ENCODE peak calls at places on chromosomes 3 and 15, in seven cellular contexts. D is neural crest cell, N is uterus, T is activated B cell treated with CpG ODN at 0.5 μM for 24 hours, G is PC-3, R is AG04450, V is DND-41. Q is an unnamed sample.

GRCh38 chr3:175186511-175186910 is 327.4 kb downstream of the NAALADL2 start:
- DNase-seq in D (no peak), N (no peak), T (no peak), G (peak), R (no peak), V (no peak), Q (no peak)

GRCh38 chr3:187210555-187211327 is 13.5 kb downstream of the RTP1 start:
- DNase-seq in D (no peak), N (no peak), T (no peak), G (no peak), R (no peak), V (no peak), Q (no peak)

GRCh38 chr3:172181936-172182708 is 142.7 kb downstream of the FNDC3B start:
- DNase-seq in D (no peak), N (no peak), T (no peak), G (peak), R (no peak), V (no peak), Q (no peak)

GRCh38 chr15:44584162-44584749 is 47.3 kb downstream of the EIF3J start:
- DNase-seq in D (no peak), N (no peak), T (peak), G (peak), R (no peak), V (peak), Q (peak)

GRCh38 chr15:57861805-57862586 is 155.5 kb downstream of the POLR2M start:
- DNase-seq in D (no peak), N (no peak), T (no peak), G (peak), R (peak), V (no peak), Q (peak)

GRCh38 chr3:37295925-37296324 is 121.5 kb upstream of the LRRFIP2 start:
- DNase-seq in D (no peak), N (no peak), T (no peak), G (no peak), R (no peak), V (no peak), Q (peak)

GRCh38 chr3:124813541-124813940 is 73.6 kb downstream of the ITGB5 start:
- DNase-seq in D (no peak), N (no peak), T (no peak), G (no peak), R (no peak), V (no peak), Q (no peak)

GRCh38 chr3:29759443-29760033 is 478.7 kb downstream of the RBMS3 start:
- DNase-seq in D (no peak), N (no peak), T (no peak), G (peak), R (no peak), V (no peak), Q (peak)

GRCh38 chr15:85622432-85622831 is 172.3 kb downstream of the KLHL25 start:
- DNase-seq in D (no peak), N (no peak), T (no peak), G (no peak), R (peak), V (no peak), Q (no peak)

GRCh38 chr3:172148269-172148668 is 108.9 kb downstream of the FNDC3B start:
- DNase-seq in D (no peak), N (no peak), T (no peak), G (peak), R (no peak), V (no peak), Q (no peak)

GRCh38 chr15:22973286-22973685 is 6.9 kb downstream of the CYFIP1 start:
- DNase-seq in D (no peak), N (no peak), T (no peak), G (no peak), R (no peak), V (no peak), Q (no peak)

GRCh38 chr3:177610677-177611654 is 413.7 kb upstream of the TBL1XR1 start:
- DNase-seq in D (no peak), N (no peak), T (no peak), G (peak), R (no peak), V (peak), Q (peak)

GRCh38 chr3:27310693-27311092 is 58.5 kb downstream of the NEK10 start:
- DNase-seq in D (no peak), N (no peak), T (no peak), G (no peak), R (no peak), V (peak), Q (no peak)

GRCh38 chr15:98948456-98948855 is 59.1 kb downstream of the PGPEP1L start:
- DNase-seq in D (no peak), N (no peak), T (no peak), G (no peak), R (no peak), V (no peak), Q (no peak)

GRCh38 chr15:90266061-90266431 is 574 bp downstream of the NGRN start:
- DNase-seq in D (peak), N (peak), T (no peak), G (peak), R (no peak), V (peak), Q (peak)

GRCh38 chr15:94324835-94325767 is 93.7 kb downstream of the MCTP2 start:
- DNase-seq in D (no peak), N (no peak), T (no peak), G (no peak), R (no peak), V (no peak), Q (no peak)

GRCh38 chr3:3113042-3113709 is 3.0 kb upstream of the IL5RA start:
- DNase-seq in D (no peak), N (no peak), T (no peak), G (no peak), R (no peak), V (no peak), Q (no peak)

GRCh38 chr3:69871868-69872267 is 127.7 kb upstream of the SAMMSON start:
- DNase-seq in D (no peak), N (no peak), T (no peak), G (no peak), R (no peak), V (no peak), Q (no peak)

GRCh38 chr3:85574306-85574705 is 615.5 kb downstream of the CADM2 start:
- DNase-seq in D (no peak), N (no peak), T (no peak), G (peak), R (no peak), V (no peak), Q (no peak)

GRCh38 chr3:128498901-128499530 is 6.0 kb upstream of the GATA2 start:
- DNase-seq in D (no peak), N (no peak), T (no peak), G (no peak), R (no peak), V (no peak), Q (no peak)

GRCh38 chr3:172217877-172218276 is 178.5 kb downstream of the FNDC3B start:
- DNase-seq in D (no peak), N (no peak), T (no peak), G (peak), R (no peak), V (no peak), Q (peak)

GRCh38 chr15:79922512-79923067 is 25.8 kb upstream of the MTHFS start:
- DNase-seq in D (no peak), N (no peak), T (no peak), G (no peak), R (no peak), V (no peak), Q (no peak)

GRCh38 chr3:111723293-111723963 is 128.3 kb upstream of the ZBED2 start:
- DNase-seq in D (no peak), N (no peak), T (no peak), G (peak), R (peak), V (no peak), Q (peak)

GRCh38 chr3:118782755-118783202 is 251.9 kb downstream of the IGSF11 start:
- DNase-seq in D (no peak), N (no peak), T (no peak), G (peak), R (no peak), V (no peak), Q (peak)

GRCh38 chr3:42042747-42043115 is 48.4 kb upstream of the TRAK1 start:
- DNase-seq in D (no peak), N (no peak), T (no peak), G (no peak), R (no peak), V (no peak), Q (no peak)

GRCh38 chr3:185976977-185977678 is 39.3 kb upstream of the TRA2B start:
- DNase-seq in D (peak), N (peak), T (peak), G (peak), R (peak), V (peak), Q (peak)

GRCh38 chr3:39474126-39474515 is 6.6 kb downstream of the MOBP start:
- DNase-seq in D (no peak), N (no peak), T (no peak), G (no peak), R (no peak), V (no peak), Q (no peak)

GRCh38 chr15:43210807-43211206 is 10.0 kb downstream of the EPB42 start:
- DNase-seq in D (no peak), N (no peak), T (no peak), G (no peak), R (no peak), V (no peak), Q (no peak)
- TF ChIP-seq CTCF in D (no peak), N (no peak), T (no peak), G (no peak), R (no peak), V (no peak), Q (no peak)

DNA sequence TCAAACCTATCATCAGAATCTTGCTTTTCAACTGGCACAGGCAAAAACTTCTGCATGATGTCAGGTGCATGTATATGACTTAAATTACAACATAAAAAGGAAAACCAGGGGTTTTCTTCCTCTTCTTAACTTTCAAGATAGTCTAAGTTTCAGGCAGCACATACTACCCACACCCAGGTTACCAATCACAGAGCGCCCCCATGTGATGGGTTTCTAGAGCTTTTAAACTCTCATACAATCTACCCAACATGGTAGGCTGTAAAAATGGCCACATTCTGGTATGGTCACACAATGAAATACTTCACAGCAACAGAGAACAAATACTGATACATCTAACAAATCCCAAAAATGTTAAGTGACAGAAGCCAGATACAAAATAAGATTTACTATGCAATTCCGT is 7.4 kb downstream of the MESD start:
- DNase-seq in D (no peak), N (no peak), T (no peak), G (no peak), R (no peak), V (no peak), Q (no peak)
- TF ChIP-seq CTCF in D (no peak), N (no peak), T (no peak), G (peak), R (no peak), V (no peak), Q (no peak)

GRCh38 chr15:73386238-73386637 is 17.5 kb upstream of the HCN4 start:
- DNase-seq in D (no peak), N (no peak), T (no peak), G (no peak), R (no peak), V (no peak), Q (no peak)

GRCh38 chr15:73388256-73388781 is 19.6 kb upstream of the HCN4 start:
- DNase-seq in D (no peak), N (no peak), T (no peak), G (peak), R (no peak), V (no peak), Q (peak)

GRCh38 chr15:73385205-73385604 is 16.4 kb upstream of the HCN4 start:
- DNase-seq in D (no peak), N (no peak), T (no peak), G (no peak), R (no peak), V (no peak), Q (no peak)

GRCh38 chr15:73387507-73388255 is 18.9 kb upstream of the HCN4 start:
- DNase-seq in D (no peak), N (no peak), T (no peak), G (peak), R (no peak), V (no peak), Q (peak)

DNA sequence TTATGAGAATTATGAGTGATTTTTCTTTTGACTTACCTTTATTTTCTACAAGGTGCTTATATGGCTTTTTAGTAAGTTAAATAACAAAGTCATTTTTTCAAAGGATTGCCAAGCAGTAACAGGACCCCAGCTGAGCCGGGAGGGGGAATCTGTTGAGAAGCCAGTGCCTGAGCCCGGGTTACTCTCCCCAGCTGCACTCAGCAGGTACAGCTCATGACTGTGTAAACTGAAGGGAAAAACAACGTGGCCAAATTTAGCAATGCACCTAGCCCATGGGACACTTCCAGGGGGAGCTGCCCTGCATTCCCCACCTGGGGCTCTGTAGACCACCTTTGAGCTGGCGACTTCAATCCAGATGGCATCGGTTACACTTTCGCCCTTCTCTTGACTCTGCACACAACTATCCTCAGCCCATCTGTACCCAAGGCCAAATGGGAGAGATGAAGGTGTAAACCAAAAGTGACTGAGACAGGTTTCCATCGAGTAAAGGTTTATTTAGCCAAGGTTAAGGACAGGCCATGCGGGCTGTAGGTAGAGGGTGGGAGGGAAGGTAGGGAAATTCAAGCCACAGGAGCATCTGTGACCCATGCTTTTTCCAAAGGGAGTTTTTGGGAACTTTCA is 18.2 kb upstream of the HCN4 start:
- DNase-seq in D (no peak), N (no peak), T (no peak), G (no peak), R (no peak), V (no peak), Q (no peak)
- TF ChIP-seq CTCF in D (no peak), N (no peak), T (no peak), G (no peak), R (no peak), V (no peak), Q (no peak)

DNA sequence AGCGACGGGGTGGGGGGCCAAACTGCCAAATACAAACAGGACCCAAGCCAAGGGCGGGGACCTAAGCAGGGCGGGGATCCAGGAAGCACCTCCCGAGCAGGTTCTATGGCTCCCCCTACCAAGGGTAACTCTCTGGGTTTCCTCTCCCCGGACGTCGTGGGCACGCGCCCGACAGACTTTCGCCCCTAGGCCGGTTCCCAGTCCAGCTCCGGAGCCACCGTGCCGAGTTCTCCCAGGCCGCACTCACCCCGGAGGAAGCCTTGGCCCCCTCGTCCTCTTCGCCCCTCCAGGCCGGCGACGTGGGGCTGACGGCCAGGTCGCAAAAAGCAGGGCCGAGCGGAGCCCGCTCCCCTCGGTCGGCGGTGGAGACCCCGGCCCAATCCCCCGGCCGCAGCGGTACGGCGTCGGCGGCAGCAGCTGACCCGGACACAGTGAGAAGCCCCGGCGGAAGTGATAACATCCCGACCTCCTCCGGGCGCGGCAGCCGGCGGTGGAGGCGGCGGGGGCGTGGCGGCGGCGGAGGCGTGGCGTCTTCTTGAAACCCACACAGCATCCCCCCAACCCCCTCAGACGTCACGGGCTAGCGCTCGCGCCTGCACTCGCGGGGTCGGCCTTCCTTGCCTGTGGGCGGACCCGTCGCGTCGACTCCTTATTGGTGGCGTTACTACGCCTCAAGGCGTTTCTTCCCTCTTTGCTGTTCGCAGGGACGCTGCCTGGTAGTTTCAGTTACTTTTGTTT is at the start of gene BNIP2:
- DNase-seq in D (peak), N (peak), T (peak), G (peak), R (peak), V (peak), Q (peak)
- TF ChIP-seq CTCF in D (no peak), N (no peak), T (no peak), G (no peak), R (no peak), V (no peak), Q (no peak)

GRCh38 chr15:26848498-26848897 is 18.4 kb upstream of the GABRA5 start:
- DNase-seq in D (no peak), N (no peak), T (no peak), G (no peak), R (no peak), V (no peak), Q (no peak)

GRCh38 chr15:26854435-26854834 is 12.4 kb upstream of the GABRA5 start:
- DNase-seq in D (no peak), N (no peak), T (no peak), G (no peak), R (no peak), V (no peak), Q (no peak)

GRCh38 chr15:26852980-26853379 is 13.9 kb upstream of the GABRA5 start:
- DNase-seq in D (no peak), N (no peak), T (no peak), G (no peak), R (no peak), V (no peak), Q (no peak)
- TF ChIP-seq CTCF in D (no peak), N (no peak), T (no peak), G (no peak), R (no peak), V (no peak), Q (no peak)

GRCh38 chr3:81638480-81638879 is 123.0 kb downstream of the GBE1 start:
- DNase-seq in D (no peak), N (no peak), T (no peak), G (no peak), R (no peak), V (no peak), Q (no peak)

GRCh38 chr3:81645248-81645647 is 116.2 kb downstream of the GBE1 start:
- DNase-seq in D (no peak), N (no peak), T (no peak), G (no peak), R (no peak), V (no peak), Q (no peak)

GRCh38 chr3:81643721-81644120 is 117.7 kb downstream of the GBE1 start:
- DNase-seq in D (no peak), N (no peak), T (no peak), G (peak), R (no peak), V (no peak), Q (peak)
- TF ChIP-seq CTCF in D (peak), N (no peak), T (no peak), G (peak), R (peak), V (peak), Q (peak)

DNA sequence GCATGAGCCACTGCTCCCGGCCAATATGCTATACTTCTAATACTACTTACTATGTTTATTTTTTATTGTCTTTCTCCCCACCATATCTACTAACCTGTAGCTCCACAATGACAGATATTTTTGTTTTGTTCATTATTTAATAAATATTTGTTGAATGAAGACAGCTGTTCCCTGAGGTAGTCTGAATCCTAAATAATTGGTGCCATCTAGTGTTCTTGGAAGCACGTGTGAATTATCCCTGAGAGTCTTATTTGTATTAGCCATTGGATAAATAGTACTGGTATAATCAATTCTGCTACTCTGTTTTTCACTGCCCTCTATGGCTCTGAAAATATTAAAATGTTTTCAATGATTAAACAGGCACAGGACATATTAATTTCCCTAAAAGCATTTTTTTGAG is 5.6 kb upstream of the APPL1 start:
- DNase-seq in D (no peak), N (no peak), T (no peak), G (peak), R (no peak), V (no peak), Q (peak)
- TF ChIP-seq CTCF in D (peak), N (peak), T (no peak), G (peak), R (peak), V (peak), Q (peak)

DNA sequence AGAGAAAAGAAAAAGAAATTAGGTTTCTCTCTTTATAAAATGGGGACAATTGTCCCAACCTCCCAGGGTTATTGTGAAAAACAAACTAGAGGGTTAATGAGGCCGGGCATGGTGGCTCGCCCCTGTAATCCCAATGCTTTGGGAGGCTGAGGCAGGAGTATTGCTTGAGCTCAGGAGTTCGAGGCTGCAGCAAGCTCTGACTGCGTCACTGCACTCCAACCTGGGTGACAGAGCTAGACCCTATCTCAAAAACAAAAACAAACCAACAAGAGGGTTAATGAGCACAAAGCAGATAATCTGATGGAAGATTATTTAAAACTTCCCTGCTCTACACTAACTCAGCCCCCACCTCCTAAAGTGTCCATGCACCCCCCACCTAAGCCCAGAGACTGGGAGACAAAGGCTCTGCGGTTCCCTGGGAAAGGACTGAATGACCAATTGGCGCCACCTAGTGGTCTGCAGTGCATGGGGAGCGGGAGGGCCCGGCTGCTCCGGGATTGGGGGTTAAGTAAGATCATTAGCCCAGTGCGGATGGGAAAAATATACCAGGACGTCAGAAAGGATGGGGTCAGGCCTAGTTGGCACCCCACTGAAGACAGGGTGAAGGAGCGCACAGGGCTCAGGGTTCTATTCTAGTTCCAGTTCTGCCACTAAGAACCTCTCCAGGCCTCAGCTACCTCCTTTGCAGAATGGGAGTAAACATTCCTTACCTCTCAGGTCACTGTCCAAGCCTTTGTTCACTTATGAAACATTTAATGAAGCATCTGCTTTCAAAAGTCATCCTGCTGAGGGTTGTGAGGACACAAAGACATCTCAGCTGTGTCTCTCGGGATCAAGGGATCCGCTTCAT is 15.6 kb downstream of the PIF1 start:
- DNase-seq in D (peak), N (peak), T (peak), G (peak), R (no peak), V (peak), Q (peak)
- TF ChIP-seq CTCF in D (peak), N (peak), T (peak), G (peak), R (peak), V (peak), Q (peak)